ENCODE peak calls at places on chromosomes 2 and 18, in four cellular contexts. One of them, this sample, is unnamed.
A peak's percentile ranks its signal among the peaks of the same experiment; 100 is the strongest.

GRCh38 chr2:159828736-159829135 is 30.7 kb upstream of the CD302 start:
- DNase-seq in choroid plexus epithelial cell: no peak
- DNase-seq in CD14-positive monocyte: no peak
- DNase-seq in HFFc6: no peak
- DNase-seq in this sample: no peak

GRCh38 chr2:11710210-11710609 is 36.2 kb upstream of the LPIN1 start:
- DNase-seq in CD14-positive monocyte: no peak
- DNase-seq in choroid plexus epithelial cell: peak; percentile 91
- DNase-seq in HFFc6: peak; percentile 72
- DNase-seq in this sample: peak; percentile 87

GRCh38 chr2:129849559-129850160 is 129.8 kb upstream of the RAB6C start:
- DNase-seq in CD14-positive monocyte: no peak
- DNase-seq in choroid plexus epithelial cell: peak; percentile 91
- DNase-seq in HFFc6: peak; percentile 75
- DNase-seq in this sample: peak; percentile 38

GRCh38 chr2:157936464-157936863 is 60.3 kb upstream of the ACVR1 start:
- DNase-seq in CD14-positive monocyte: no peak
- DNase-seq in HFFc6: no peak
- DNase-seq in choroid plexus epithelial cell: no peak
- DNase-seq in this sample: no peak

GRCh38 chr2:153872311-153873061 is 764 bp downstream of the GALNT13 start:
- DNase-seq in CD14-positive monocyte: no peak
- DNase-seq in HFFc6: no peak
- DNase-seq in choroid plexus epithelial cell: no peak
- DNase-seq in this sample: no peak

GRCh38 chr2:53091183-53091582 is 676.4 kb upstream of the CHAC2 start:
- DNase-seq in CD14-positive monocyte: no peak
- DNase-seq in choroid plexus epithelial cell: no peak
- DNase-seq in HFFc6: no peak
- DNase-seq in this sample: no peak

GRCh38 chr18:22475426-22476100 is 57.8 kb upstream of the CTAGE1 start:
- DNase-seq in CD14-positive monocyte: no peak
- DNase-seq in choroid plexus epithelial cell: no peak
- DNase-seq in HFFc6: no peak
- DNase-seq in this sample: no peak

GRCh38 chr2:46032996-46033395 is 264.2 kb upstream of the EPAS1 start:
- DNase-seq in CD14-positive monocyte: no peak
- DNase-seq in HFFc6: no peak
- DNase-seq in choroid plexus epithelial cell: no peak
- DNase-seq in this sample: no peak

GRCh38 chr18:5853253-5853652 is 42.1 kb downstream of the TMEM200C start:
- DNase-seq in CD14-positive monocyte: no peak
- DNase-seq in choroid plexus epithelial cell: no peak
- DNase-seq in HFFc6: no peak
- DNase-seq in this sample: no peak

GRCh38 chr2:69469375-69469774 is 32.1 kb upstream of the NFU1 start:
- DNase-seq in choroid plexus epithelial cell: no peak
- DNase-seq in HFFc6: no peak
- DNase-seq in CD14-positive monocyte: no peak
- DNase-seq in this sample: no peak

GRCh38 chr2:110931648-110932047 is 189.1 kb upstream of the BCL2L11 start:
- DNase-seq in choroid plexus epithelial cell: peak; percentile 63
- DNase-seq in CD14-positive monocyte: no peak
- DNase-seq in HFFc6: peak; percentile 1
- DNase-seq in this sample: peak; percentile 11

GRCh38 chr2:159187095-159187494 is 99.4 kb downstream of the WDSUB1 start:
- DNase-seq in CD14-positive monocyte: no peak
- DNase-seq in choroid plexus epithelial cell: peak; percentile 33
- DNase-seq in HFFc6: no peak
- DNase-seq in this sample: no peak

GRCh38 chr2:146004470-146004869 is 1484.6 kb upstream of the ZEB2 start:
- DNase-seq in CD14-positive monocyte: no peak
- DNase-seq in choroid plexus epithelial cell: peak; percentile 72
- DNase-seq in HFFc6: peak; percentile 40
- DNase-seq in this sample: peak; percentile 42

GRCh38 chr2:168519534-168520308 is 63.6 kb downstream of the CERS6 start:
- DNase-seq in choroid plexus epithelial cell: no peak
- DNase-seq in HFFc6: peak; percentile 25
- DNase-seq in CD14-positive monocyte: no peak
- DNase-seq in this sample: no peak

GRCh38 chr18:58481321-58482180 is 147.3 kb downstream of the ALPK2 start:
- DNase-seq in choroid plexus epithelial cell: no peak
- DNase-seq in HFFc6: no peak
- DNase-seq in CD14-positive monocyte: no peak
- DNase-seq in this sample: no peak

GRCh38 chr18:23498877-23499570 is 4.3 kb upstream of the RMC1 start:
- DNase-seq in CD14-positive monocyte: peak; percentile 67
- DNase-seq in HFFc6: peak; percentile 80
- DNase-seq in choroid plexus epithelial cell: peak; percentile 90
- DNase-seq in this sample: peak; percentile 64

GRCh38 chr2:233469261-233470006 is 97.1 kb downstream of the USP40 start:
- DNase-seq in CD14-positive monocyte: no peak
- DNase-seq in HFFc6: no peak
- DNase-seq in choroid plexus epithelial cell: no peak
- DNase-seq in this sample: no peak

GRCh38 chr2:237700583-237701032 is 73.2 kb downstream of the LRRFIP1 start:
- DNase-seq in HFFc6: peak; percentile 42
- DNase-seq in choroid plexus epithelial cell: peak; percentile 93
- DNase-seq in CD14-positive monocyte: peak; percentile 74
- DNase-seq in this sample: peak; percentile 77

GRCh38 chr18:45384137-45384998 is 230.9 kb upstream of the SLC14A2 start:
- DNase-seq in choroid plexus epithelial cell: peak; percentile 60
- DNase-seq in CD14-positive monocyte: no peak
- DNase-seq in HFFc6: peak; percentile 3
- DNase-seq in this sample: no peak

GRCh38 chr2:163319006-163319405 is 416.8 kb downstream of the FIGN start:
- DNase-seq in CD14-positive monocyte: no peak
- DNase-seq in HFFc6: no peak
- DNase-seq in choroid plexus epithelial cell: peak; percentile 88
- DNase-seq in this sample: no peak

GRCh38 chr2:18153741-18154140 is 275.3 kb downstream of the KCNS3 start:
- DNase-seq in CD14-positive monocyte: no peak
- DNase-seq in HFFc6: no peak
- DNase-seq in choroid plexus epithelial cell: no peak
- DNase-seq in this sample: no peak

GRCh38 chr2:164910091-164910899 is 45.0 kb downstream of the SLC38A11 start:
- DNase-seq in HFFc6: peak; percentile 53
- DNase-seq in choroid plexus epithelial cell: peak; percentile 94
- DNase-seq in CD14-positive monocyte: no peak
- DNase-seq in this sample: no peak

GRCh38 chr2:205903549-205904129 is 182.3 kb downstream of the INO80D start:
- DNase-seq in HFFc6: no peak
- DNase-seq in choroid plexus epithelial cell: peak; percentile 17
- DNase-seq in CD14-positive monocyte: no peak
- DNase-seq in this sample: no peak

GRCh38 chr2:221572821-221573429 is 821 bp upstream of the EPHA4 start:
- DNase-seq in choroid plexus epithelial cell: peak; percentile 46
- DNase-seq in CD14-positive monocyte: no peak
- DNase-seq in HFFc6: peak; percentile 4
- DNase-seq in this sample: peak; percentile 65

GRCh38 chr18:75173125-75173432 is 35.9 kb downstream of the PTGR3 start:
- DNase-seq in CD14-positive monocyte: no peak
- DNase-seq in HFFc6: peak; percentile 11
- DNase-seq in choroid plexus epithelial cell: peak; percentile 33
- DNase-seq in this sample: peak; percentile 24

GRCh38 chr18:7164610-7165009 is 47.0 kb upstream of the LAMA1 start:
- DNase-seq in choroid plexus epithelial cell: peak; percentile 68
- DNase-seq in HFFc6: no peak
- DNase-seq in CD14-positive monocyte: no peak
- DNase-seq in this sample: peak; percentile 58

GRCh38 chr2:72367530-72368225 is 220.0 kb upstream of the CYP26B1 start:
- DNase-seq in CD14-positive monocyte: no peak
- DNase-seq in HFFc6: peak; percentile 95
- DNase-seq in choroid plexus epithelial cell: peak; percentile 98
- DNase-seq in this sample: peak; percentile 94

GRCh38 chr2:178947006-178947405 is 102.9 kb downstream of the CCDC141 start:
- DNase-seq in HFFc6: no peak
- DNase-seq in choroid plexus epithelial cell: no peak
- DNase-seq in CD14-positive monocyte: no peak
- DNase-seq in this sample: no peak

GRCh38 chr2:209771474-209772292 is at the start of gene UNC80:
- DNase-seq in HFFc6: no peak
- DNase-seq in choroid plexus epithelial cell: peak; percentile 69
- DNase-seq in CD14-positive monocyte: no peak
- DNase-seq in this sample: peak; percentile 47

GRCh38 chr2:60356346-60356745 is 197.1 kb downstream of the BCL11A start:
- DNase-seq in HFFc6: no peak
- DNase-seq in CD14-positive monocyte: no peak
- DNase-seq in choroid plexus epithelial cell: no peak
- DNase-seq in this sample: no peak

GRCh38 chr2:132645176-132645575 is 24.8 kb downstream of the LYPD1 start:
- DNase-seq in choroid plexus epithelial cell: no peak
- DNase-seq in HFFc6: no peak
- DNase-seq in CD14-positive monocyte: no peak
- DNase-seq in this sample: no peak

GRCh38 chr2:151771599-151772358 is 37.5 kb upstream of the NEB start:
- DNase-seq in CD14-positive monocyte: no peak
- DNase-seq in HFFc6: peak; percentile 90
- DNase-seq in choroid plexus epithelial cell: no peak
- DNase-seq in this sample: peak; percentile 75

GRCh38 chr2:231665208-231665921 is 43.0 kb upstream of the PTMA start:
- DNase-seq in choroid plexus epithelial cell: no peak
- DNase-seq in CD14-positive monocyte: no peak
- DNase-seq in HFFc6: no peak
- DNase-seq in this sample: no peak

GRCh38 chr2:44934521-44934961 is 7.0 kb upstream of the SIX3 start:
- DNase-seq in HFFc6: no peak
- DNase-seq in CD14-positive monocyte: no peak
- DNase-seq in choroid plexus epithelial cell: no peak
- DNase-seq in this sample: no peak

DNA sequence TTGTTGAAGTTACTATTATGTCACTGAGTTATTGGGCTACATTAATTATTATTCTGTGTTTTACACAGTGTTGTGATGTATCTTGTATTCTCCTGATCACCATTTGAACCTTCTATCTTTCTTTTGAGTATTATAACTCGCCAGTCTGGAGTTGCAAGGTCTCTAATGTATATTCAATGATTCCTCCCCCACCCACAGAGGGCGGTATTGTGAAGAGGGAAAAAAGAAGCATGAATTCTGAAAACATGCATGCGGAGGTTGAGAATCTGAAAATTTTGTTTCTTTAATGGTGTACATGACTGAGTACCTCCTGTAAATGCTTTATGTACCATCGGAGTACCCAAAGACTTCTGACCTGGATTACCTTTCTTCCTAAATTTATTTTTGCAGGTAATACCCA is 266.6 kb downstream of the NR4A2 start:
- DNase-seq in choroid plexus epithelial cell: no peak
- DNase-seq in HFFc6: no peak
- DNase-seq in CD14-positive monocyte: no peak
- DNase-seq in this sample: no peak
- TF ChIP-seq CTCF in choroid plexus epithelial cell: no peak
- TF ChIP-seq CTCF in HFFc6: no peak
- TF ChIP-seq CTCF in CD14-positive monocyte: no peak
- TF ChIP-seq CTCF in this sample: no peak

DNA sequence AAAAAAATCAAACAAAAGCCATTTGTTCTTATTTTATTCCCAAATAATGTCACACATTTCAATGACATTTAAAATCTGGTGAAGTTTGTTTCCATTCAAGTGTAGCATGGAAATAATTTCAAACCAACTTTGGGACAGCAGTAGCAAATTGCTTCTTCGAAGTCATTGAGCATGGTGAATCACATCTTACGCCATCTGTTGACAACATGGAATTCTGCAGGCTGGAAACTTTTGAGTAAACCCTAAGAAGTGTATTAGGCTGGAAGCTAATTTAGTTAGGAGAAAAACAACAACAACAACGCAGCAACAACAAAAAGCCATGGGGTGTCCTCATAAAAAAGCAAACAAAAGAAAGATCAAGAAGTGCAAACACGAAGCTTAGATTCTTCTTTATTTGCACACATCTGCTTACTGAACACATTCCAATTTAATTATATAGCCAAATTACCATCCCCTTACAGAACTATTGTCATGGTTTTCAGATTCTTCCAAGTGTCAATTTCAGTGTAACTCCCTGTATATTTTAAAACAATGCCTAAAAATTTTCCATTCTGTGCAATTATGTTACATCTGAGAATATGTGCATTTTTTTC is 659.0 kb upstream of the CDH7 start:
- DNase-seq in HFFc6: no peak
- DNase-seq in choroid plexus epithelial cell: peak; percentile 31
- DNase-seq in CD14-positive monocyte: no peak
- DNase-seq in this sample: no peak
- TF ChIP-seq CTCF in HFFc6: peak; percentile 55
- TF ChIP-seq CTCF in choroid plexus epithelial cell: peak; percentile 54
- TF ChIP-seq CTCF in CD14-positive monocyte: no peak
- TF ChIP-seq CTCF in this sample: peak; percentile 6

GRCh38 chr2:144472911-144473310 is 47.0 kb downstream of the ZEB2 start:
- DNase-seq in choroid plexus epithelial cell: no peak
- DNase-seq in CD14-positive monocyte: no peak
- DNase-seq in HFFc6: no peak
- DNase-seq in this sample: no peak
- TF ChIP-seq CTCF in choroid plexus epithelial cell: no peak
- TF ChIP-seq CTCF in CD14-positive monocyte: no peak
- TF ChIP-seq CTCF in HFFc6: no peak
- TF ChIP-seq CTCF in this sample: no peak

GRCh38 chr18:13826209-13826608 is 2.3 kb downstream of the MC5R start:
- DNase-seq in choroid plexus epithelial cell: no peak
- DNase-seq in HFFc6: no peak
- DNase-seq in CD14-positive monocyte: no peak
- DNase-seq in this sample: no peak
- TF ChIP-seq CTCF in choroid plexus epithelial cell: no peak
- TF ChIP-seq CTCF in HFFc6: no peak
- TF ChIP-seq CTCF in CD14-positive monocyte: no peak
- TF ChIP-seq CTCF in this sample: no peak

GRCh38 chr18:48347756-48348326 is 61.3 kb downstream of the ZBTB7C start:
- DNase-seq in HFFc6: no peak
- DNase-seq in CD14-positive monocyte: no peak
- DNase-seq in choroid plexus epithelial cell: no peak
- DNase-seq in this sample: no peak

GRCh38 chr18:48348739-48349138 is 60.4 kb downstream of the ZBTB7C start:
- DNase-seq in CD14-positive monocyte: no peak
- DNase-seq in HFFc6: no peak
- DNase-seq in choroid plexus epithelial cell: no peak
- DNase-seq in this sample: no peak

GRCh38 chr18:48342125-48342524 is 67.1 kb downstream of the ZBTB7C start:
- DNase-seq in HFFc6: no peak
- DNase-seq in CD14-positive monocyte: no peak
- DNase-seq in choroid plexus epithelial cell: no peak
- DNase-seq in this sample: no peak

GRCh38 chr18:48342588-48342987 is 66.6 kb downstream of the ZBTB7C start:
- DNase-seq in CD14-positive monocyte: no peak
- DNase-seq in choroid plexus epithelial cell: no peak
- DNase-seq in HFFc6: no peak
- DNase-seq in this sample: no peak

DNA sequence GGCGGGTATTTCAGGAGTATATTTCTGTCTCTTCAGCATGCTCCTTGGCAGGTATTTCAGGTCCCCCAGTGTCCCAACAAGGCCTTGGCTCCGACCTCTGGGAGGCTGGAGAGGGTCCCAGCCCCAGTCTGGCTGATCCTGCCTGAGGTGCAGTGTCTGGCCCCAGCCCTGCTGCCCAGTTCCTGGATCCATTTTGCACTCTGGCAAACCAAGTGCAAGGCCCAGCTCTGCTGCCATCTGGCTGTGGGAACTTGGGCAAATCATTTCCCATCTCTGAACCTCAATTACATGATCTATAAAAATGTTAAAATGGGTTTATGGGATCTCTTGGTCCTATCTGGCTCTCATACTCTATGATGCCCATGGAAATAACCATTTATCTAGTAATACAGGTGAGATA is 63.6 kb downstream of the ZBTB7C start:
- DNase-seq in CD14-positive monocyte: no peak
- DNase-seq in HFFc6: peak; percentile 5
- DNase-seq in choroid plexus epithelial cell: peak; percentile 41
- DNase-seq in this sample: no peak
- TF ChIP-seq CTCF in CD14-positive monocyte: no peak
- TF ChIP-seq CTCF in HFFc6: peak; percentile 74
- TF ChIP-seq CTCF in choroid plexus epithelial cell: peak; percentile 73
- TF ChIP-seq CTCF in this sample: peak; percentile 32

This sample was measured in foreskin fibroblast.